ENCODE peak calls at places on chromosomes 6 and 20, in four cellular contexts. One of them, this sample, is unnamed.

GRCh38 chr6:138523347-138524210 is 24.3 kb upstream of the NHSL1 start:
- DNase-seq in RWPE1: no peak
- DNase-seq in choroid plexus epithelial cell: no peak
- DNase-seq in HFFc6: no peak
- DNase-seq in this sample: no peak

GRCh38 chr6:121418346-121418745 is 17.1 kb upstream of the GJA1 start:
- DNase-seq in RWPE1: no peak
- DNase-seq in choroid plexus epithelial cell: no peak
- DNase-seq in HFFc6: no peak
- DNase-seq in this sample: no peak

GRCh38 chr6:63636516-63636968 is 940 bp downstream of the PHF3 start:
- DNase-seq in RWPE1: peak; percentile 26
- DNase-seq in choroid plexus epithelial cell: peak; percentile 45
- DNase-seq in HFFc6: peak; percentile 11
- DNase-seq in this sample: peak; percentile 40

GRCh38 chr6:42336431-42336830 is 115.3 kb downstream of the TRERF1 start:
- DNase-seq in RWPE1: no peak
- DNase-seq in choroid plexus epithelial cell: no peak
- DNase-seq in HFFc6: no peak
- DNase-seq in this sample: no peak

GRCh38 chr6:155152211-155153076 is 111.4 kb upstream of the CLDN20 start:
- DNase-seq in RWPE1: no peak
- DNase-seq in choroid plexus epithelial cell: no peak
- DNase-seq in HFFc6: no peak
- DNase-seq in this sample: no peak

GRCh38 chr20:3161316-3162079 is 1.8 kb upstream of the FASTKD5 start:
- DNase-seq in RWPE1: no peak
- DNase-seq in choroid plexus epithelial cell: no peak
- DNase-seq in HFFc6: no peak
- DNase-seq in this sample: no peak

GRCh38 chr6:71408966-71409723 is 120.5 kb downstream of the OGFRL1 start:
- DNase-seq in RWPE1: no peak
- DNase-seq in choroid plexus epithelial cell: no peak
- DNase-seq in HFFc6: no peak
- DNase-seq in this sample: no peak

GRCh38 chr6:25176466-25176865 is 102.7 kb upstream of the CARMIL1 start:
- DNase-seq in RWPE1: no peak
- DNase-seq in choroid plexus epithelial cell: no peak
- DNase-seq in HFFc6: no peak
- DNase-seq in this sample: no peak

GRCh38 chr6:131657630-131658111 is 20.6 kb downstream of the ENPP3 start:
- DNase-seq in RWPE1: no peak
- DNase-seq in choroid plexus epithelial cell: peak; percentile 24
- DNase-seq in HFFc6: peak; percentile 90
- DNase-seq in this sample: peak; percentile 24

GRCh38 chr20:38151455-38151854 is 13.6 kb downstream of the TGM2 start:
- DNase-seq in RWPE1: no peak
- DNase-seq in choroid plexus epithelial cell: no peak
- DNase-seq in HFFc6: no peak
- DNase-seq in this sample: no peak

GRCh38 chr6:125567407-125567806 is 182.0 kb upstream of the HEY2 start:
- DNase-seq in RWPE1: no peak
- DNase-seq in choroid plexus epithelial cell: no peak
- DNase-seq in HFFc6: no peak
- DNase-seq in this sample: no peak

GRCh38 chr6:154606457-154606856 is 96.0 kb upstream of the CNKSR3 start:
- DNase-seq in RWPE1: no peak
- DNase-seq in choroid plexus epithelial cell: no peak
- DNase-seq in HFFc6: no peak
- DNase-seq in this sample: no peak

GRCh38 chr6:110628330-110628729 is 151.9 kb upstream of the SLC22A16 start:
- DNase-seq in RWPE1: peak; percentile 5
- DNase-seq in choroid plexus epithelial cell: peak; percentile 75
- DNase-seq in HFFc6: peak; percentile 76
- DNase-seq in this sample: peak; percentile 67

GRCh38 chr6:105786890-105787655 is 299.1 kb upstream of the PRDM1 start:
- DNase-seq in RWPE1: no peak
- DNase-seq in choroid plexus epithelial cell: no peak
- DNase-seq in HFFc6: no peak
- DNase-seq in this sample: no peak

GRCh38 chr20:3045042-3045815 is 623 bp upstream of the MRPS26 start:
- DNase-seq in RWPE1: peak; percentile 68
- DNase-seq in choroid plexus epithelial cell: peak; percentile 95
- DNase-seq in HFFc6: peak; percentile 64
- DNase-seq in this sample: peak; percentile 80

GRCh38 chr20:23224806-23225205 is 125.8 kb upstream of the NXT1 start:
- DNase-seq in RWPE1: no peak
- DNase-seq in choroid plexus epithelial cell: no peak
- DNase-seq in HFFc6: no peak
- DNase-seq in this sample: no peak
- TF ChIP-seq CTCF in RWPE1: no peak
- TF ChIP-seq CTCF in choroid plexus epithelial cell: no peak
- TF ChIP-seq CTCF in HFFc6: no peak
- TF ChIP-seq CTCF in this sample: no peak

DNA sequence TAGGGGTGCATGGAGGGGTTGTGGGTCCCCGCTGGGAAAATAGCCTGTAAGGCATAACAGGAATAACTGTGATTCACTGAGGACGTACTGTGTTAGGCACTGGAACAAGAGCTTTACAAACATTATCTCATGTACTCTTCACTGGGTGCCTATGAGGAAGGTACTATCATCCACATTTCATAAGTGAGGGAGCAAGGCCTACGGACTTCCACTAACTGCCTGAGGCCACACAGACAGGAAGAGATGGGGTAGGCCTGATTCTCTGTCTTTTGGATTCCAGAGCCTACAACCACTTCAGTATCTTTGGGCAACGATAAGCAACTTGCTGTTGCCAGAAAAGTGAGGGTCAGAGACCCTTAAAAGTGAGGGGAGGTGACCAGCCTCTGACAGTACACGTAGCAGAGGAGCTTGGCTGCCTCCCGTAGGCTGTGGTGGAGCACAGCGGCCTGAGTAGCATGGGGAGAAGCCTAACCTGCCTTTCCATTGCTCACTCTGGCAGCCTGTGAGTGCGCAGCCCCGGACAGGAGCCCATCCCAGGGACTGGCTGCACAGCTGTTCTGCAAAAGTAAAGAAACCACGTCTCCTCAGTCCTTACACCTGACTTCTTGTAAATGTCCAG is 30.4 kb downstream of the PSMB1 start:
- DNase-seq in RWPE1: no peak
- DNase-seq in choroid plexus epithelial cell: peak; percentile 54
- DNase-seq in HFFc6: no peak
- DNase-seq in this sample: no peak
- TF ChIP-seq CTCF in RWPE1: peak; percentile 15
- TF ChIP-seq CTCF in choroid plexus epithelial cell: peak; percentile 65
- TF ChIP-seq CTCF in HFFc6: peak; percentile 53
- TF ChIP-seq CTCF in this sample: peak; percentile 59

GRCh38 chr6:81376745-81377144 is 375.7 kb downstream of the TENT5A start:
- DNase-seq in RWPE1: no peak
- DNase-seq in choroid plexus epithelial cell: no peak
- DNase-seq in HFFc6: no peak
- DNase-seq in this sample: no peak

GRCh38 chr6:81371929-81372328 is 380.6 kb downstream of the TENT5A start:
- DNase-seq in RWPE1: no peak
- DNase-seq in choroid plexus epithelial cell: no peak
- DNase-seq in HFFc6: no peak
- DNase-seq in this sample: no peak

DNA sequence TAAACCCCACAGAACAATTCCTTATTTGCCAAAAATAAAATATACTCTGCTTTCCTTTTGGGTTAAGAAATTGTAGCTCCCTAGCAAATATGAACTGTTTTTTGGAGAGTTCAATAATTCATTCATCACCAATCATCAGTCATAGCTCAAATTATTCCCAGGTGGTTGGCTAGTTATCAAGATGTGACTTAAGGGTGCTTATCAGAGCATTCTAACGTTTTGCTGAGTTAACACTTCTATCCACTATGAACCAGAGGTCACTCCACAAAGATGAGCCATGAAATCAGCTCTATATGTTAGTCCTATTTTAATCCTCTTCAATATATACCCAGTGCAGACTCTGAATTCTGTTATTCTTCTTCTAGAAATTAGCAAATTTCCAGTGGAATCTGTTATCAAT is 379.1 kb downstream of the TENT5A start:
- DNase-seq in RWPE1: no peak
- DNase-seq in choroid plexus epithelial cell: no peak
- DNase-seq in HFFc6: no peak
- DNase-seq in this sample: no peak
- TF ChIP-seq CTCF in RWPE1: no peak
- TF ChIP-seq CTCF in choroid plexus epithelial cell: no peak
- TF ChIP-seq CTCF in HFFc6: no peak
- TF ChIP-seq CTCF in this sample: no peak

DNA sequence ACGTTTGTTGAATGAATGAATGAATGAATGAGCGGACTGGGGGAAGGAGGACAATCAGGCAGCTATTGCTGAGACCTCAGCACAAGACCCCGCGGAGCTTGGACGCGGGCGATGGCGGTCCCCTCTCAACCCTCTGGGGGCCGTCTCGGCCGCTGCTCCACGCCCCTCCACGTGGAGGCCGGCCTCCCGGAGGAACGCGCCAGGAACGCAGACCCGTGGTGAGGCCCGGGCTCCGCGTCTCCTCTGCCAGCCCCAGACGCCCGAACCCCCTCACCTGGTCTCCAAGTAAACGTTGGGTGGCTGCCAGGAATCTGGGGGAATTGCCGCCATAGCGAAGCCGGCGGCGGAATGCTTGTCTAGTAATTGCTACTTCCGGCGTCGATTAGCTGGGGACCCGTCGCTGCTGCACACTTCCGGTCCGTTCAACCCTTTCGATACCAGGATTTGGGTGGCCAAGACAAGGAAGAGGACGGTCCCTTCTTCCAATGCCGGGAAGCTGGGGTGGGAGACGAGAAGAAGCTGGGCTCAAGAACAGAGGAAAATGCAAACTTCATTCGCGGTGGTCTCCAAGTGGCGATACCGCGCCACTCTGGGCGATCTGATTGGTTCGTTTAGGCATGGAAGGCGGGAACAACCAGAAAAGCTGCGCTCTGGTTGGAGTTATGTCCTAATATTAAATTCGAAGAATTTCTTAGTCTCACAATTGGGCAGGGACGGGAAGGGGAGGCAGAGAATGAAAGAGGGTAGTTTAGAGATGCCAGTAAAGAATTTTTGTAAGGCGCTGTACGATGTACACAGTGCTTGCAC is at the start of gene PPIL1:
- DNase-seq in RWPE1: peak; percentile 94
- DNase-seq in choroid plexus epithelial cell: peak; percentile 93
- DNase-seq in HFFc6: peak; percentile 85
- DNase-seq in this sample: peak; percentile 94
- TF ChIP-seq CTCF in RWPE1: no peak
- TF ChIP-seq CTCF in choroid plexus epithelial cell: no peak
- TF ChIP-seq CTCF in HFFc6: peak; percentile 15
- TF ChIP-seq CTCF in this sample: no peak

DNA sequence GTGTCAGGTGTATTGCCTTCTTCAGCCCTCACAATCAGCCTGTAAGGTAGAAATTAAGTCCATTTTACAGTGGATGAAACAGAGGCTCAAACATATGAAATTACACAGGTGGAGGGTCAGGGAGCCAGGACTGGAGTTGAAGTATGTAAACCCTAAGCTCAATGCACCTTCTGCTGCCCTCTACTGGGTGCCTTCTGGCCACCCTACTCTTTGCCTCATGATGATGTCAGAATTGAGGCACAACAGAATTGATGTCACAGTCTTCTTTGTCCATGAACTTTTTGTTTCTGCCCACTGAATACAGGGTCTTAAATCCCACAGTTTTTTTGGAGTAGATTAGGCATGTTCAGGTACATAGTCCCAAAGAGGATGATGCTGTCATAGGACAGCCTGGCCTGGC is 400.8 kb upstream of the CHD6 start:
- DNase-seq in RWPE1: no peak
- DNase-seq in choroid plexus epithelial cell: no peak
- DNase-seq in HFFc6: no peak
- DNase-seq in this sample: no peak
- TF ChIP-seq CTCF in RWPE1: no peak
- TF ChIP-seq CTCF in choroid plexus epithelial cell: no peak
- TF ChIP-seq CTCF in HFFc6: no peak
- TF ChIP-seq CTCF in this sample: no peak